ENCODE peak calls at places on chromosome 12, in five cellular contexts. One of them, this sample, is unnamed.

GRCh38 chr12:54428050-54429013 is 9.3 kb upstream of the ITGA5 start:
- DNase-seq in breast epithelium: no peak
- DNase-seq in gastrocnemius medialis: no peak
- DNase-seq in cardiac muscle cell: peak; percentile 72
- DNase-seq in adrenal gland: no peak
- DNase-seq in this sample: no peak

GRCh38 chr12:132444957-132445883 is 44.7 kb upstream of the FBRSL1 start:
- DNase-seq in breast epithelium: no peak
- DNase-seq in cardiac muscle cell: no peak
- DNase-seq in adrenal gland: no peak
- DNase-seq in gastrocnemius medialis: no peak
- DNase-seq in this sample: no peak

GRCh38 chr12:120844768-120845449 is 59.2 kb downstream of the SPPL3 start:
- DNase-seq in adrenal gland: no peak
- DNase-seq in breast epithelium: no peak
- DNase-seq in gastrocnemius medialis: no peak
- DNase-seq in cardiac muscle cell: no peak
- DNase-seq in this sample: no peak

GRCh38 chr12:110600254-110600653 is 13.7 kb upstream of the TCTN1 start:
- DNase-seq in gastrocnemius medialis: no peak
- DNase-seq in cardiac muscle cell: peak; percentile 81
- DNase-seq in adrenal gland: peak; percentile 7
- DNase-seq in breast epithelium: no peak
- DNase-seq in this sample: no peak

GRCh38 chr12:31589582-31589895 is 1.4 kb downstream of the DENND5B start:
- DNase-seq in breast epithelium: no peak
- DNase-seq in cardiac muscle cell: no peak
- DNase-seq in gastrocnemius medialis: no peak
- DNase-seq in adrenal gland: no peak
- DNase-seq in this sample: no peak

GRCh38 chr12:91104812-91105466 is 6.4 kb downstream of the LUM start:
- DNase-seq in gastrocnemius medialis: no peak
- DNase-seq in adrenal gland: no peak
- DNase-seq in cardiac muscle cell: no peak
- DNase-seq in breast epithelium: no peak
- DNase-seq in this sample: no peak

GRCh38 chr12:49933793-49934192 is 16.7 kb upstream of the AQP2 start:
- DNase-seq in cardiac muscle cell: peak; percentile 45
- DNase-seq in adrenal gland: no peak
- DNase-seq in gastrocnemius medialis: no peak
- DNase-seq in breast epithelium: no peak
- DNase-seq in this sample: no peak

GRCh38 chr12:20314325-20314724 is 54.0 kb upstream of the PDE3A start:
- DNase-seq in cardiac muscle cell: peak; percentile 72
- DNase-seq in gastrocnemius medialis: no peak
- DNase-seq in breast epithelium: no peak
- DNase-seq in adrenal gland: no peak
- DNase-seq in this sample: no peak

GRCh38 chr12:72511493-72511892 is 239.3 kb downstream of the TRHDE start:
- DNase-seq in cardiac muscle cell: no peak
- DNase-seq in breast epithelium: no peak
- DNase-seq in adrenal gland: no peak
- DNase-seq in gastrocnemius medialis: no peak
- DNase-seq in this sample: no peak

GRCh38 chr12:76356094-76356493 is 7.9 kb upstream of the BBS10 start:
- DNase-seq in gastrocnemius medialis: no peak
- DNase-seq in cardiac muscle cell: no peak
- DNase-seq in breast epithelium: no peak
- DNase-seq in adrenal gland: no peak
- DNase-seq in this sample: no peak

GRCh38 chr12:47214771-47215170 is 135.0 kb upstream of the AMIGO2 start:
- DNase-seq in adrenal gland: no peak
- DNase-seq in cardiac muscle cell: no peak
- DNase-seq in breast epithelium: no peak
- DNase-seq in gastrocnemius medialis: no peak
- DNase-seq in this sample: no peak

GRCh38 chr12:47214001-47214619 is 134.4 kb upstream of the AMIGO2 start:
- DNase-seq in adrenal gland: no peak
- DNase-seq in gastrocnemius medialis: no peak
- DNase-seq in cardiac muscle cell: peak; percentile 32
- DNase-seq in breast epithelium: no peak
- DNase-seq in this sample: no peak

GRCh38 chr12:47218191-47218654 is 138.5 kb upstream of the AMIGO2 start:
- DNase-seq in gastrocnemius medialis: no peak
- DNase-seq in breast epithelium: no peak
- DNase-seq in cardiac muscle cell: no peak
- DNase-seq in adrenal gland: no peak
- DNase-seq in this sample: no peak

GRCh38 chr12:47219243-47219642 is 139.5 kb upstream of the AMIGO2 start:
- DNase-seq in adrenal gland: no peak
- DNase-seq in breast epithelium: no peak
- DNase-seq in gastrocnemius medialis: no peak
- DNase-seq in cardiac muscle cell: peak; percentile 43
- DNase-seq in this sample: no peak

GRCh38 chr12:47216150-47216677 is 136.5 kb upstream of the AMIGO2 start:
- DNase-seq in adrenal gland: peak; percentile 61
- DNase-seq in breast epithelium: no peak
- DNase-seq in cardiac muscle cell: no peak
- DNase-seq in gastrocnemius medialis: peak; percentile 13
- DNase-seq in this sample: no peak
- H3K4me3 ChIP-seq in adrenal gland: no peak overlapping the region
- H3K4me3 ChIP-seq in breast epithelium: peak overlapping the region; percentile 13
- H3K4me3 ChIP-seq in cardiac muscle cell: no peak overlapping the region
- H3K4me3 ChIP-seq in gastrocnemius medialis: no peak overlapping the region
- H3K4me3 ChIP-seq in this sample: no peak overlapping the region

GRCh38 chr12:104456950-104457745 is 400 bp downstream of the CHST11 start:
- DNase-seq in adrenal gland: peak; percentile 74
- DNase-seq in gastrocnemius medialis: no peak
- DNase-seq in breast epithelium: no peak
- DNase-seq in cardiac muscle cell: peak; percentile 80
- DNase-seq in this sample: peak; percentile 74
- TF ChIP-seq CTCF in adrenal gland: peak; percentile 50
- TF ChIP-seq CTCF in gastrocnemius medialis: no peak
- TF ChIP-seq CTCF in breast epithelium: no peak
- TF ChIP-seq CTCF in cardiac muscle cell: peak; percentile 47
- TF ChIP-seq CTCF in this sample: peak; percentile 63

GRCh38 chr12:64652346-64652745 is 42.1 kb downstream of the RASSF3 start:
- DNase-seq in gastrocnemius medialis: no peak
- DNase-seq in adrenal gland: no peak
- DNase-seq in cardiac muscle cell: no peak
- DNase-seq in breast epithelium: no peak
- DNase-seq in this sample: no peak
- H3K4me1 ChIP-seq in gastrocnemius medialis: no peaks in the 10 kb centered on the region
- H3K4me1 ChIP-seq in adrenal gland: peaks cover 20% of the 10 kb centered on the region
- H3K4me1 ChIP-seq in cardiac muscle cell: peaks cover 37% of the 10 kb centered on the region
- H3K4me1 ChIP-seq in breast epithelium: no peaks in the 10 kb centered on the region
- H3K4me1 ChIP-seq in this sample: peaks cover 20% of the 10 kb centered on the region

DNA sequence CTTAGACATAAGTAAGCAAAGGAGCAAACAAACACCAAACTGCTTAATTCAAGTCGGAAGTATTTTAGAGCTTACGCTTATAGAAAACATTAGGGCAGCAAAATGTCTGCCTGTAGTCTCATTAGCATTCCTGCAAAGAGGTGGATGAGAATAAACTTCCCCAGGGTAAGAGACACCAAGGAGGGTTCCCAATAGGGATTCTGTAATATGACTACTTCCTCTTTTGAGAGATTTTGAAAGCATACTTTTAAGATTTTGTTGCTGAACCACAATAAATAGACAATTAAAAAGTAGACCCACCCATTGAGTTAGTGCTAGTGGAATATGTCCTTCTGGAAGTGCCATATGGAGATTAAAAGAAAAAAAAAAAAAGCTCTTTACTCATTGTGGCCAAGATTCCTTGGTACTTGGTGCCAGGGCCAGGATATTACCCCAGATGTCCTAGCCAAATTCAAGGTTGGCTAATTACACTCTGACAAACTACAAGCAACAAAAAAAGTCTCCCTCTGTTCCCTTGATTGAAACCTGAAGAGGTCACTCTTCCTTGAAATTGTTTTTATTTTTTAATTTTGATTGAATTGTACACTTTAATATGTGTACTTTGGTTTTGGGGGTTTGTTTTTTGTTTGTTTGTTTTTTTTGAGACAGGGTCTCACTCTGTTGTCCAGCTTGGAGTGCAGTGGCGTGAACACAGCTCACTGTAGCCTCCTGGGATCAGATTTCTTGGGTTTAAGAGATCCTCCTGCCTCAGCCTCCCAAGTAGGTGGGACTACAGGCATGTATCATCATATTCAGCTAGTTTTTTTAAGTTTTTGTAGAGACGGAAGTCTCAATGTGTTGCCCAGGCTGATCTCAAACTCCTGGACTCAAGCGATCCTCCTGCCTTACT is 8.7 kb downstream of the CLIP1 start:
- DNase-seq in breast epithelium: no peak
- DNase-seq in cardiac muscle cell: peak; percentile 18
- DNase-seq in gastrocnemius medialis: no peak
- DNase-seq in adrenal gland: no peak
- DNase-seq in this sample: no peak
- H3K4me3 ChIP-seq in breast epithelium: no peak overlapping the region
- H3K4me3 ChIP-seq in cardiac muscle cell: no peak overlapping the region
- H3K4me3 ChIP-seq in gastrocnemius medialis: no peak overlapping the region
- H3K4me3 ChIP-seq in adrenal gland: no peak overlapping the region
- H3K4me3 ChIP-seq in this sample: no peak overlapping the region

GRCh38 chr12:4814485-4814884 is 94.3 kb downstream of the GALNT8 start:
- DNase-seq in cardiac muscle cell: no peak
- DNase-seq in gastrocnemius medialis: no peak
- DNase-seq in breast epithelium: no peak
- DNase-seq in adrenal gland: no peak
- DNase-seq in this sample: no peak

GRCh38 chr12:4810219-4810671 is 90.0 kb downstream of the GALNT8 start:
- DNase-seq in adrenal gland: no peak
- DNase-seq in gastrocnemius medialis: no peak
- DNase-seq in breast epithelium: no peak
- DNase-seq in cardiac muscle cell: no peak
- DNase-seq in this sample: no peak

GRCh38 chr12:4809449-4810218 is 89.4 kb downstream of the GALNT8 start:
- DNase-seq in breast epithelium: no peak
- DNase-seq in cardiac muscle cell: no peak
- DNase-seq in adrenal gland: no peak
- DNase-seq in gastrocnemius medialis: no peak
- DNase-seq in this sample: no peak

GRCh38 chr12:4813741-4814140 is 93.5 kb downstream of the GALNT8 start:
- DNase-seq in gastrocnemius medialis: no peak
- DNase-seq in breast epithelium: no peak
- DNase-seq in adrenal gland: no peak
- DNase-seq in cardiac muscle cell: no peak
- DNase-seq in this sample: no peak

DNA sequence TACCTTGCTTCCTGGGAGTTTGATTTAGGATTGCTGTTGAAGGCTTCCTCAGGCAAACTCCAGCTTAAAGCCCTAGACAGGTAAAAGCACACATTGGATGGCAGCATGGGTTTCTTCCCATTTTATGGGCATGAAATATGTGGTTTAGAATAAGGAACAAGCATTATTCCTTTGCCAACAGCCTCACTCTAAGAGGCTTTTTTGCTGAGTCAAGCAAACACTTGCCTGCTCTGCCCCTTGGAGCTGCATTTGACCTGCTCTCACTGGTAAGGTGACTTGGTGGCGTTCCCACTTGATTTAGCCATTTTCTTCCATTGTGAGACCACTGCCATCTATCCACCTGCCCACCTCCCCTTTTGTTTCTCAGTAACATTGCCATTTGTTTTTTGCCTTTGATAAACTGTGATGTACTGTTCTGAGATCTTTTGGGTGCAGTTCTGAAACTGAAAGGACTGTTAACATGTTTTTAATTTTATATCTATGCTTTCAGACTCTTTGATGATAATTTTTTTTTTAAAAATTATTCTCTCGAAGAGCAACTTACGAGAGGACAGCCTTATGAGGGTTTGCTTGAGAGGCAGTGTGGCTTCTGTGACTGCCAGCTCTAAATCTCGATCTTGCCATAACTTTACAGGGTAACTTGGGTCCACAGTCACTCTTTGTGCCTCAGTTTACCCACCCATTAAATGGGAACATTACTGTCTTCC is 92.6 kb downstream of the GALNT8 start:
- DNase-seq in adrenal gland: no peak
- DNase-seq in cardiac muscle cell: no peak
- DNase-seq in breast epithelium: no peak
- DNase-seq in gastrocnemius medialis: no peak
- DNase-seq in this sample: no peak
- TF ChIP-seq CTCF in adrenal gland: no peak
- TF ChIP-seq CTCF in cardiac muscle cell: no peak
- TF ChIP-seq CTCF in breast epithelium: no peak
- TF ChIP-seq CTCF in gastrocnemius medialis: no peak
- TF ChIP-seq CTCF in this sample: no peak

This sample was measured in BE2C.